ENCODE peak calls at places on chromosome 13, in four cellular contexts. P is HepG2, W is GM12878, D is K562. M is an unnamed sample.
A peak's percentile ranks its signal among the peaks of the same experiment; 100 is the strongest.

GRCh38 chr13:113668491-113668971 is 1.5 kb downstream of the GRK1 start:
- DNase-seq in P (no peak), W (no peak), D (no peak), M (no peak)

GRCh38 chr13:49303533-49304252 is 56.0 kb downstream of the CDADC1 start:
- DNase-seq in P (peak; percentile 86), W (no peak), D (no peak), M (no peak)

GRCh38 chr13:94233401-94233800 is 246.1 kb downstream of the DCT start:
- DNase-seq in P (no peak), W (no peak), D (no peak), M (no peak)

GRCh38 chr13:44352202-44352601 is 21.4 kb upstream of the SERP2 start:
- DNase-seq in P (no peak), W (no peak), D (no peak), M (no peak)

GRCh38 chr13:93017493-93018112 is 209.0 kb upstream of the GPC6 start:
- DNase-seq in P (no peak), W (no peak), D (no peak), M (no peak)

GRCh38 chr13:97278395-97279078 is 56.4 kb downstream of the MBNL2 start:
- DNase-seq in P (no peak), W (no peak), D (no peak), M (no peak)

GRCh38 chr13:30148171-30148754 is 159.1 kb downstream of the KATNAL1 start:
- DNase-seq in P (no peak), W (no peak), D (no peak), M (no peak)

GRCh38 chr13:52463526-52463925 is 8.2 kb downstream of the CKAP2 start:
- DNase-seq in P (no peak), W (no peak), D (no peak), M (no peak)

GRCh38 chr13:100523437-100523836 is 65.2 kb downstream of the GGACT start:
- DNase-seq in P (no peak), W (no peak), D (no peak), M (no peak)
- TF ChIP-seq BHLHE40 in P (no peak), W (no peak), D (no peak), M (no peak)

GRCh38 chr13:77480071-77480470 is 55.4 kb upstream of the SCEL start:
- DNase-seq in P (no peak), W (no peak), D (no peak), M (no peak)
- TF ChIP-seq FOXM1 in P (no peak), W (no peak), D (no peak), M (no peak)

GRCh38 chr13:100545684-100546061 is 42.9 kb downstream of the GGACT start:
- DNase-seq in P (no peak), W (no peak), D (no peak), M (no peak)

GRCh38 chr13:100544866-100545683 is 43.5 kb downstream of the GGACT start:
- DNase-seq in P (no peak), W (no peak), D (no peak), M (no peak)

GRCh38 chr13:100541882-100542545 is 46.6 kb downstream of the GGACT start:
- DNase-seq in P (no peak), W (no peak), D (no peak), M (no peak)

GRCh38 chr13:100542546-100543156 is 45.9 kb downstream of the GGACT start:
- DNase-seq in P (peak; percentile 35), W (peak; percentile 43), D (peak; percentile 10), M (peak; percentile 23)

GRCh38 chr13:100543872-100544602 is 44.6 kb downstream of the GGACT start:
- DNase-seq in P (peak; percentile 41), W (no peak), D (no peak), M (no peak)
- TF ChIP-seq BHLHE40 in P (no peak), W (no peak), D (no peak), M (no peak)

DNA sequence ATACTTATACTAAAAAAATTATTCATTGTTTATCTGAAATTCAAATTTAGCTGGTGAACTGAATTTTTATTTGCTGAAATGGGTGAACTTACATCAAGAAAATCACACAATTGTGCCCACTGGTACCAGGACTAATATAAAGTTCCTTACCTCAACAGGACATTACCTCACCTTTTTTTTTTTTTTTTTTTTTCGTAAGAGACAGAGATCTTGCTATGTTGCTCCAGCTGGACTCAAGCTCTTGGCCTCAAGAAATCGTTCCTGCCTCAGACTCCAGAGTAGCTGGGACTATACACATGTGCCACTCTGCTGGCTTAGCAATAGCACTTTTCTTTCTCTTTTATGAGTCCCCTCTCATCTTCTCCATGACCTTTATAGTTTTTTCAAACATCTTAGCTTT is 22.5 kb upstream of the NDFIP2 start:
- DNase-seq in P (no peak), W (no peak), D (no peak), M (no peak)
- TF ChIP-seq FOXM1 in P (no peak), W (no peak), D (no peak), M (no peak)

DNA sequence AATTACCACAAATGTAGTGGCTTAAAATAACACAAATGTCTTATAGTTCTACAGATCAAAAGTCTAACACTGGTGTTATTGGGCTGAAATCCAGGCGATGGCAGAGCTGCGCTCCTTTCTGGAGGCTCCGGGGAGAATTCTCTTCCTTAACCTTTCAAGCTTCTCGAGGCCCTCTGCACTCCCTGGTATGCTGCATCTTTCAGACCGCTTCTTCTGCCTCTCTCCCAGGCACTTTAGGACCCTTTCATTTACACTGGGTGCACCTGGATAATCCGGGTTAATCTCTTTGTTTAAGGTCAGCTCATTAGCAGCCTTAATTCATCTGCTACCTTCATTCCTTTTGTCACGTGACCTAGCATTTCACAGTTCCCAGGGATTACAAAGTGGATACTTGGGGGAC is 211.3 kb upstream of the RFC3 start:
- DNase-seq in P (no peak), W (no peak), D (no peak), M (no peak)
- TF ChIP-seq BHLHE40 in P (no peak), W (no peak), D (no peak), M (no peak)

GRCh38 chr13:77113496-77113895 is 86.5 kb upstream of the FBXL3 start:
- DNase-seq in P (no peak), W (no peak), D (no peak), M (no peak)
- TF ChIP-seq FOXM1 in P (no peak), W (no peak), D (no peak), M (no peak)

DNA sequence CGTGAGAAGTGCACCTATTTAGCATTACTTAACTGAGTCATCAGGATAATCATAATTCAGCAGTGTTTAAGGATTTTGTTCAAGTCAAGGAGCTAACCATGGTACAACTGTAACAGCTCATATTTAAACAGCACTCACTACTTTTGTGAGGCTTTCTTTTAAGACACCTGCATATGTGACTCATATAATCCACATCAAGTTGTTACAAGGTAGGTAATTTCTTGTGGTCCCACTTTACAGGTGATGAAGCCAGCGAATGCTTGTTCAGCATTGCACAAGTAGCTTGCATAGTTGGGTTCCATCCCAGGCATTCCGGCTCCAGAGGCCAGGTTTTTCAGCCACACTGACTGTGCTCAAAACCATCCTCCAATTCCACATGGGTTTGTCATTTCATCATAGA is 569.2 kb downstream of the MYO16 start:
- DNase-seq in P (no peak), W (no peak), D (no peak), M (no peak)
- TF ChIP-seq BHLHE40 in P (no peak), W (no peak), D (no peak), M (no peak)

GRCh38 chr13:105972811-105973590 is 562.5 kb downstream of the EFNB2 start:
- DNase-seq in P (no peak), W (no peak), D (no peak), M (no peak)
- TF ChIP-seq FOXM1 in P (no peak), W (no peak), D (no peak), M (no peak)

M was measured in HEK293T.